ENCODE peak calls at places on chromosomes 7 and 10, in seven cellular contexts. Z is CD8-positive, alpha-beta memory T cell; O is ovary; J is spleen; Y is adipocyte; M is tibial artery; E is astrocyte of the spinal cord. A is an unnamed sample.

GRCh38 chr7:40194743-40195142 is 59.9 kb downstream of the SUGCT start:
- DNase-seq in Z (no peak), J (no peak), E (peak), O (no peak), M (no peak), Y (peak), A (no peak)

GRCh38 chr7:130360518-130360917 is 15.9 kb downstream of the CPA5 start:
- DNase-seq in Y (no peak), M (no peak), J (no peak), O (no peak), Z (no peak), E (no peak), A (no peak)

GRCh38 chr7:116249969-116250553 is 39.7 kb downstream of the TES start:
- DNase-seq in Y (peak), M (no peak), Z (no peak), E (peak), O (no peak), J (no peak), A (no peak)

GRCh38 chr10:6033954-6034353 is 28.2 kb downstream of the IL2RA start:
- DNase-seq in Y (peak), Z (no peak), J (no peak), M (no peak), E (no peak), O (no peak), A (no peak)

GRCh38 chr10:26780106-26780792 is 80.5 kb downstream of the ABI1 start:
- DNase-seq in Y (no peak), O (no peak), E (no peak), M (no peak), J (no peak), Z (no peak), A (no peak)

GRCh38 chr10:119545310-119545709 is 2.8 kb upstream of the RGS10 start:
- DNase-seq in M (no peak), O (no peak), E (no peak), Z (no peak), Y (no peak), J (no peak), A (no peak)

GRCh38 chr10:81082621-81083376 is 545.1 kb downstream of the SH2D4B start:
- DNase-seq in M (no peak), Y (no peak), Z (no peak), E (no peak), J (no peak), O (no peak), A (no peak)

GRCh38 chr10:11698691-11699545 is 43.3 kb upstream of the ECHDC3 start:
- DNase-seq in E (no peak), J (no peak), O (no peak), Y (no peak), M (no peak), Z (no peak), A (no peak)

GRCh38 chr10:44864042-44864436 is 47.1 kb upstream of the TMEM72 start:
- DNase-seq in O (peak), E (no peak), J (no peak), Y (no peak), M (no peak), Z (peak), A (no peak)

DNA sequence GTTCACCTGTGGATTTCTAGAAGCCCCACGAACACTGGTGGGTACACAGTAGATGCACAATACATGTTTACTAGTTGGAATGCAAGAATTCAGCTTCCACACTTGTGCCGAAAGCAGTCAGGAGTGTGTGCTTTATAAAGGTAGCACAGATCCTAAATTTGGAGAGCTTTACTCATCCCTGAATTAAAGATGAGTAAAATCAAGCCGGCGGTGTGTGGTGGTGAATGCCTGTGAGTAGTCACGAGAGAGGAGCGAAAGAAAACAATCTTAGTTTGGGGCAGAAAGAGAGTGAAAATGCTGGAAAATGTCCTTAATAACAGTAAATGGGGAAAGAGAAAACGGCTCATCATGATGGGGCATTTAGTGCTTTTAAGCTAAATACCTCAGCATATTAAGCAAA is 13.6 kb upstream of the ENO4 start:
- DNase-seq in M (no peak), J (no peak), O (no peak), E (no peak), Y (no peak), Z (no peak), A (no peak)
- H3K4me3 ChIP-seq in M (no peak), J (no peak), O (no peak), E (no peak), Y (no peak), Z (no peak), A (no peak)

GRCh38 chr10:93601774-93602162 is 733 bp upstream of the RBP4 start:
- DNase-seq in Y (no peak), O (no peak), M (no peak), E (no peak), J (no peak), Z (no peak), A (no peak)

GRCh38 chr10:93599335-93599734 is 1.7 kb downstream of the RBP4 start:
- DNase-seq in Y (no peak), Z (no peak), M (no peak), J (no peak), E (no peak), O (no peak), A (no peak)

GRCh38 chr10:93599778-93600177 is 1.3 kb downstream of the RBP4 start:
- DNase-seq in J (no peak), M (no peak), Y (no peak), E (no peak), Z (no peak), O (no peak), A (no peak)

GRCh38 chr10:93600446-93600860 is 582 bp downstream of the RBP4 start:
- DNase-seq in M (no peak), O (no peak), J (no peak), E (no peak), Y (no peak), Z (no peak), A (no peak)

DNA sequence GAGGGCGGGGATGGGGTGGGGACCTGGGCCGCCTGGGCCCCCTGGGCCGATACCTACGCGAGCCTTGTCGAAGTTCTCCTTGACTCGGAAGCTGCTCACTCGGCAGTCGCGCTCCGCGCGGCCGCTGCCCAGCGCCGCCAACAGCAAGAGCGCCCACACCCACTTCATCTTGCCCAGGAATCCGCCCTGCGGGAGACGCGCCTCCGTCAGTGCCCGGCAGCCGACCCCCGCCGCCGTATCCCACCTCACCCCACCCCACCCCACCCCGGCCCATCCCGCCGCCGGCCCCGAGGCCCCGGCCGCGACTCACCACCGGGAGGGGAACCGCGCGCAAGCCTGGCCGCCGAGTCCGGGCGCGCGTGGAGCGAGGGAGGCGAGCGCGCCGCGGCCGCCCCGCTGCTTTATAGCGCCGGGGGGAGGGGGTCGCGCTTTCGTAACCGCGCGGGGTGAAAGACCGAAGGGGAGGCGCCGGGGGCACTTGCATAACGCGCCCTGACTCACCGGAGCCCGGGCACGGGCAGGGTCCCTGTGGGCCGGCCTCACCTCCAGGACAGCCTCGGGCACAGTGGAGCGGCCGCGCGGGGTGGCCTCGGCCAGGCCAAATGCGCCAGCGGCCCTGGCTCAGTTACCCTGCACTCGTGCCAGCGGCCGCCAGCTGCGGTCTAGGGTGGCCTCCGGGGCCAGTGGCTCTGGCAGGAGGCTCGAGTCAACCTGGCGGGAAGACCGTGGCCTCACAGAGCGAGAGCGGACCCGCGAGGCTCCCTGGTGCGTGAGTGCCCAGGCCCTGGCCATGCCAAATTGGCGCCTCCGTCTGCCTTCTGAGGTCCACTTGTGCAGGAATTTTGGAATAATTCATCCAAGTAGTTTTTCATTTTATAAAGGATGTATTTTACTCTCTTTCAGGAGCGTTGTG is at the start of gene RBP4:
- DNase-seq in O (peak), E (peak), J (no peak), Z (no peak), M (no peak), Y (peak), A (no peak)
- H3K4me3 ChIP-seq in O (peak), E (peak), J (peak), Z (no peak), M (peak), Y (peak), A (no peak)

DNA sequence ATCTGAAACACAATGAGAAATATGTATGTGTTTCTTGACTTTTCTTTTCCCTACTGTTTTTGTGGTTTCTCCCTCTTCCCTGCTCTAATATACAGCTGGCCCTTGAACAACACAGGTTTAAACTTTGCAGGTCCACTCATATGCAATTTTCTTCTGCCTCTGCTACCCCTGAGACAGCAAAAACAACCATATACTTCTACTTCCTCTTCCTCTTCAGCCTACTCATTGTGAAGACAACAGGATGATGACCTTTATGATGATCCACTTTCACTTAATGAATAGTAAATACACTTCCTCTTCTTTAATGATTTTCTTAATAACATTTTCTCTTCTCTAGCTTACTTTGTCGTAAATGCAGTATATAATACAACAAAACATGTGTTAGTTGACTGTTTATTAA is 35.0 kb upstream of the DGKB start:
- DNase-seq in Y (no peak), M (no peak), O (no peak), J (no peak), E (no peak), Z (no peak), A (no peak)
- H3K4me3 ChIP-seq in Y (no peak), M (no peak), O (no peak), J (no peak), E (no peak), Z (no peak), A (no peak)

GRCh38 chr10:82981137-82981723 is 1106.2 kb downstream of the NRG3 start:
- DNase-seq in O (no peak), J (no peak), Y (peak), Z (no peak), E (peak), M (no peak), A (no peak)
- H3K4me3 ChIP-seq in O (no peak), J (no peak), Y (no peak), Z (no peak), E (no peak), M (no peak), A (no peak)

GRCh38 chr7:85634951-85635350 is 448.1 kb upstream of the SEMA3D start:
- DNase-seq in E (no peak), O (no peak), M (no peak), Z (no peak), Y (no peak), J (no peak), A (no peak)

GRCh38 chr7:85628187-85628586 is 441.3 kb upstream of the SEMA3D start:
- DNase-seq in Y (no peak), Z (no peak), J (no peak), M (no peak), O (no peak), E (no peak), A (no peak)

GRCh38 chr7:85630904-85631582 is 444.2 kb upstream of the SEMA3D start:
- DNase-seq in Y (peak), O (no peak), J (no peak), E (peak), M (no peak), Z (no peak), A (no peak)
- H3K4me3 ChIP-seq in Y (no peak), O (no peak), J (no peak), E (no peak), M (no peak), Z (no peak), A (no peak)

GRCh38 chr7:128266529-128266890 is 25.4 kb downstream of the LEP start:
- DNase-seq in E (no peak), Y (no peak), M (no peak), J (no peak), Z (no peak), O (no peak), A (no peak)

GRCh38 chr7:128265156-128265905 is 24.3 kb downstream of the LEP start:
- DNase-seq in Y (no peak), E (no peak), O (no peak), M (no peak), J (no peak), Z (no peak), A (no peak)

GRCh38 chr7:128268233-128268632 is 27.2 kb downstream of the LEP start:
- DNase-seq in E (no peak), O (no peak), M (no peak), Z (no peak), Y (no peak), J (no peak), A (no peak)

GRCh38 chr7:128265906-128266300 is 24.8 kb downstream of the LEP start:
- DNase-seq in Z (no peak), J (no peak), E (no peak), Y (no peak), M (no peak), O (no peak), A (no peak)

DNA sequence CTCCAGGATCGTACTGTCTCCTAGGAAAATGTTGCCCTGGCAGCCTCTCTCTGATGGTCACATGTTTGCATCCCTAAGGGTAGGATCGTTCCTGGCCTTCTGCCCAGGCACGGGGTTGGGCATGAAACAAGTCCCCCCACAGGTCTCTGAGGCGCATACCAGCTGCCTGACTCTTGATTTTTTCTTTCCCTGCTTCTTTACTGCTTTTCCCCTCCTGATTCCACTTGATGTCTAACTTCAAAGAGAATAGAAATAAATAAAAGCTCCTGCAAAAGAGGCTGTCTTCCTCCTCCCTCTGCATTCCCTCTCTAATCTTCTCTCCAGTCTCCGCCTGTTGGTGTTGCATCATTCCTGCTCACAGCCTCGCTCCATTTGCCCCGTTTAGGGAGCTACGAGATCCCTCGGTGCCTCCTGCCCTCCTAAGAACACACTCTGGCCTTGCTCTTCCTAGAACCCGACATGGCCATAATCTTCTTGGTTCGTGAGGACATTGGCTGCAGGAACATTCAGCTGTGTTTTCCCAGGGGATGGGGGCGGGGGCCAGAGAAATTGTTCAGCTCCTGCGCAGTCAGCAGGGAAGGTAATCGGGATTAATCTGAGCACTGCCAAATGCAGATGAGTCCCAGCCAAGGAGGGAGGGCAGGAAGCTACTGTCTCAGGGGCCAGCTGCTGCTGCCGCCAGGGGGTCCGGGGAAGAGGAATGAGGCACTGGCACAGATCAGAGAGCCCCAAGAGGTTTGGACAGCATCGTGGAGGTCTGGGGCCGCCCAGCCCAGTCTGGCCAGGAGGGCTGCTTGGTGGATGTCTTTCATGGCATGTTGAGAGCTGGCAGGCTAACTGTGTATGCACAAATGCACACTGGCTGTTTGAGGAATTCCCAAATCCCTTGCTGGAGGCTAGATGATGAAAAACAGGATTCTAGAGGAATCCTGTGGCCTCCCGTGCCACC is 26.1 kb downstream of the LEP start:
- DNase-seq in J (no peak), M (peak), E (peak), Z (no peak), Y (peak), O (peak), A (peak)
- H3K4me3 ChIP-seq in J (no peak), M (peak), E (peak), Z (no peak), Y (peak), O (no peak), A (peak)